ENCODE peak calls at places on chromosomes 12 and 14, in four cellular contexts. One of them, this sample, is unnamed. For H3K9me3, the result is how much of the 10 kb centered on the place peaks cover.

GRCh38 chr14:50232276-50232642 is 881 bp upstream of the SOS2 start:
- DNase-seq in mucosa of descending colon: no peak
- DNase-seq in pancreas: no peak
- DNase-seq in WERI-Rb-1: peak
- DNase-seq in this sample: no peak

GRCh38 chr12:65868133-65868705 is 43.9 kb downstream of the HMGA2 start:
- DNase-seq in mucosa of descending colon: no peak
- DNase-seq in pancreas: no peak
- DNase-seq in WERI-Rb-1: no peak
- DNase-seq in this sample: no peak

GRCh38 chr14:100119251-100119650 is 40.2 kb downstream of the DEGS2 start:
- DNase-seq in mucosa of descending colon: no peak
- DNase-seq in pancreas: no peak
- DNase-seq in WERI-Rb-1: no peak
- DNase-seq in this sample: no peak

GRCh38 chr12:101857043-101857558 is 20.3 kb upstream of the DRAM1 start:
- DNase-seq in mucosa of descending colon: no peak
- DNase-seq in pancreas: no peak
- DNase-seq in WERI-Rb-1: no peak
- DNase-seq in this sample: no peak

GRCh38 chr12:22229652-22230279 is 104.7 kb downstream of the ST8SIA1 start:
- DNase-seq in mucosa of descending colon: no peak
- DNase-seq in pancreas: no peak
- DNase-seq in WERI-Rb-1: no peak
- DNase-seq in this sample: no peak

GRCh38 chr12:107564946-107565345 is 120.7 kb upstream of the PWP1 start:
- DNase-seq in mucosa of descending colon: peak
- DNase-seq in pancreas: no peak
- DNase-seq in WERI-Rb-1: peak
- DNase-seq in this sample: no peak

GRCh38 chr14:69354383-69355154 is 43.5 kb downstream of the ERH start:
- DNase-seq in mucosa of descending colon: peak
- DNase-seq in pancreas: no peak
- DNase-seq in WERI-Rb-1: no peak
- DNase-seq in this sample: no peak

GRCh38 chr14:102196436-102197230 is 56.9 kb downstream of the WDR20 start:
- DNase-seq in mucosa of descending colon: no peak
- DNase-seq in pancreas: no peak
- DNase-seq in WERI-Rb-1: no peak
- DNase-seq in this sample: no peak

GRCh38 chr14:101119830-101120571 is 216.5 kb upstream of the RTL1 start:
- DNase-seq in mucosa of descending colon: no peak
- DNase-seq in pancreas: no peak
- DNase-seq in WERI-Rb-1: no peak
- DNase-seq in this sample: peak

GRCh38 chr12:15897433-15897832 is 13.7 kb upstream of the DERA start:
- DNase-seq in mucosa of descending colon: no peak
- DNase-seq in pancreas: no peak
- DNase-seq in WERI-Rb-1: no peak
- DNase-seq in this sample: no peak

GRCh38 chr12:63821781-63822251 is 22.7 kb upstream of the SRGAP1 start:
- DNase-seq in mucosa of descending colon: no peak
- DNase-seq in pancreas: no peak
- DNase-seq in WERI-Rb-1: no peak
- DNase-seq in this sample: no peak

GRCh38 chr12:75964150-75964549 is 67.4 kb downstream of the PHLDA1 start:
- DNase-seq in mucosa of descending colon: peak
- DNase-seq in pancreas: peak
- DNase-seq in WERI-Rb-1: no peak
- DNase-seq in this sample: no peak

GRCh38 chr12:124080649-124081048 is 107.6 kb downstream of the ZNF664 start:
- DNase-seq in mucosa of descending colon: no peak
- DNase-seq in pancreas: no peak
- DNase-seq in WERI-Rb-1: no peak
- DNase-seq in this sample: no peak

GRCh38 chr14:53472306-53472705 is 319.2 kb upstream of the DDHD1 start:
- DNase-seq in mucosa of descending colon: no peak
- DNase-seq in pancreas: no peak
- DNase-seq in WERI-Rb-1: no peak
- DNase-seq in this sample: no peak

GRCh38 chr14:92362781-92363235 is 39.8 kb downstream of the SLC24A4 start:
- DNase-seq in mucosa of descending colon: peak
- DNase-seq in pancreas: no peak
- DNase-seq in WERI-Rb-1: no peak
- DNase-seq in this sample: no peak

GRCh38 chr14:96069421-96069820 is 30.3 kb downstream of the C14orf132 start:
- DNase-seq in mucosa of descending colon: no peak
- DNase-seq in pancreas: no peak
- DNase-seq in WERI-Rb-1: no peak
- DNase-seq in this sample: no peak

GRCh38 chr14:32933943-32934890 is 4.5 kb upstream of the NPAS3 start:
- DNase-seq in mucosa of descending colon: peak
- DNase-seq in pancreas: peak
- DNase-seq in WERI-Rb-1: peak
- DNase-seq in this sample: no peak

GRCh38 chr14:92489394-92490238 is 24.0 kb upstream of the RIN3 start:
- DNase-seq in mucosa of descending colon: no peak
- DNase-seq in pancreas: no peak
- DNase-seq in WERI-Rb-1: no peak
- DNase-seq in this sample: peak

GRCh38 chr12:41205070-41205715 is 17.1 kb downstream of the PDZRN4 start:
- DNase-seq in mucosa of descending colon: no peak
- DNase-seq in pancreas: no peak
- DNase-seq in WERI-Rb-1: no peak
- DNase-seq in this sample: no peak

GRCh38 chr14:92914087-92914656 is 8.8 kb upstream of the CHGA start:
- DNase-seq in mucosa of descending colon: peak
- DNase-seq in pancreas: no peak
- DNase-seq in WERI-Rb-1: no peak
- DNase-seq in this sample: no peak

GRCh38 chr12:10867381-10867780 is 16.7 kb downstream of the PRH1 start:
- DNase-seq in mucosa of descending colon: no peak
- DNase-seq in pancreas: no peak
- DNase-seq in WERI-Rb-1: no peak
- DNase-seq in this sample: no peak

GRCh38 chr14:103657466-103657865 is 28.5 kb downstream of the KLC1 start:
- DNase-seq in mucosa of descending colon: no peak
- DNase-seq in pancreas: no peak
- DNase-seq in WERI-Rb-1: no peak
- DNase-seq in this sample: no peak

GRCh38 chr12:2326470-2326869 is 273.7 kb downstream of the CACNA1C start:
- DNase-seq in mucosa of descending colon: no peak
- DNase-seq in pancreas: no peak
- DNase-seq in WERI-Rb-1: no peak
- DNase-seq in this sample: no peak

DNA sequence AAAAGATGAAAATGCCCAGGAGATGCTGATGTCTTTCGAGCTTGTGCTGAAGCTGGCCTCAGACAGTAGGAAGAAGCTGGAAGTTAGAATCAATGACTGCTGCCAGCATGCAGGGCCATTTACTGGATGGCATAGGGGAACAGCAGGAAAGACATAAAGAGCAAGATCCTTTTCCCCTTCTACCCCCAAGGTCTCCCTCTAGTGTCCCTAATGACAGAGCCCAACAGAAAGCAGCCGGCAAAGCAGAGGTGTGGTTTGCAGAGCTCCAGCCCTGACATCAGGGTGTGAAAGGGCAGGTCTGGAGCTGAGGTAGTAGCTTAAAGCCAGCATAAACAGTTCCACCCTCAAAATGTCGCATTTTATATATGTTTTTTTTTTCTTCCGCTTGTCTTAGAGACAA is 1560.7 kb upstream of the TMEM132C start:
- DNase-seq in mucosa of descending colon: no peak
- DNase-seq in pancreas: no peak
- DNase-seq in WERI-Rb-1: no peak
- DNase-seq in this sample: no peak
- H3K9me3 ChIP-seq in mucosa of descending colon: under half
- H3K9me3 ChIP-seq in pancreas: under half
- H3K9me3 ChIP-seq in WERI-Rb-1: under half
- H3K9me3 ChIP-seq in this sample: under half

DNA sequence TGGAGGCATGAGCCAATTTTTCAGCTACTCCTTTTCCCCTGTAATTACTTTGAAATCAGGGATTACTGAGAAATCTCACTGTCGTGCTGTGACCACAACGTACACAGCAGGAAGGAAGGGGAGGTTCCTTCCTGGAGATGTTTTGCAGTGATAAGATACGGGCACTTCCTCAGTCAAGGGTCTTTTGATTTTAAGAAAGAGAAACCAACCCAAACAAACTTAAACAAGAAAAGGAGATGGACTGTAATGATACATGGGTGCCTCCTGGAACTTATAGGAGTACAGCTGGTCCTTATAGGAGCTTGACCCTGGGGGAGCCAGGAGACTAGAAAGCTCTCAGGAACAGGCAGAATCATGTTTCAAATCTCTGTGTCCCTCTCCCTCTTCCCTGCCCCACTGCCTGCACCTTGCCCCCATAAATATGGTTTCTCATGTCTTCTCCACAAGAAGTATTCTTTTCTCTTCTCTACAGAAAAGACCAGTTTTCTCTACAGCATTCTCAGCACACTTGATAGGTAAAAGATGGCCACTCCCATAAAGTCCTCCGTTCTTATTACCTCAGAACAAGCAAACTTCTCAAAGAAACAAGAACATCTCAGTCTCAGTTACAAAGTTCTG is 281.1 kb upstream of the AMIGO2 start:
- DNase-seq in mucosa of descending colon: peak
- DNase-seq in pancreas: no peak
- DNase-seq in WERI-Rb-1: no peak
- DNase-seq in this sample: no peak
- H3K4me3 ChIP-seq in mucosa of descending colon: no peak
- H3K4me3 ChIP-seq in pancreas: no peak
- H3K4me3 ChIP-seq in WERI-Rb-1: no peak
- H3K4me3 ChIP-seq in this sample: no peak

GRCh38 chr14:30138517-30138916 is 210.9 kb upstream of the PRKD1 start:
- DNase-seq in mucosa of descending colon: no peak
- DNase-seq in pancreas: no peak
- DNase-seq in WERI-Rb-1: no peak
- DNase-seq in this sample: no peak

GRCh38 chr14:30142216-30142615 is 214.6 kb upstream of the PRKD1 start:
- DNase-seq in mucosa of descending colon: no peak
- DNase-seq in pancreas: no peak
- DNase-seq in WERI-Rb-1: no peak
- DNase-seq in this sample: no peak

DNA sequence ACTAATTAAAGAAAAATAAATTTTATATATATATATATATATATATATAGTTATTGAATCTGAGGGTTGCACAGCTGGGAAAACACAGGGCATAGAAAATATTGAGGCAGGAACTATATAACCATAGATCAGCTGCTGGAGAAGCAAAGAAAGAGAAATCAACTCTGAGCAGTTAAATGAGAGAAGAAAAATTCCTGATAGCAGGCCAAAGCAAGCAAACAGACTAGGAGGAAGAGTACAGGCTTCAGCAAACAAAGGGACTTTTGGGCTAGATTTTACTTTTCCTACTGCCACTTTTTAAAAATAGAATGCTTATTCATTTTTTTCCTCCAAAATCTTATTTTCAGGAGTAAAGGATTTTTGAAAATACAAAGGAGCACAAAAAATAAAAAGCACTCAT is 216.0 kb upstream of the PRKD1 start:
- DNase-seq in mucosa of descending colon: no peak
- DNase-seq in pancreas: no peak
- DNase-seq in WERI-Rb-1: no peak
- DNase-seq in this sample: no peak
- H3K9me3 ChIP-seq in mucosa of descending colon: under half
- H3K9me3 ChIP-seq in pancreas: under half
- H3K9me3 ChIP-seq in WERI-Rb-1: under half
- H3K9me3 ChIP-seq in this sample: under half

GRCh38 chr12:109820921-109821381 is 12.2 kb downstream of the TRPV4 start:
- DNase-seq in mucosa of descending colon: no peak
- DNase-seq in pancreas: no peak
- DNase-seq in WERI-Rb-1: peak
- DNase-seq in this sample: no peak

GRCh38 chr12:109822416-109822815 is 10.8 kb downstream of the TRPV4 start:
- DNase-seq in mucosa of descending colon: no peak
- DNase-seq in pancreas: no peak
- DNase-seq in WERI-Rb-1: no peak
- DNase-seq in this sample: no peak

GRCh38 chr12:109821968-109822367 is 11.2 kb downstream of the TRPV4 start:
- DNase-seq in mucosa of descending colon: no peak
- DNase-seq in pancreas: no peak
- DNase-seq in WERI-Rb-1: no peak
- DNase-seq in this sample: no peak

GRCh38 chr12:109824731-109825130 is 8.5 kb downstream of the TRPV4 start:
- DNase-seq in mucosa of descending colon: no peak
- DNase-seq in pancreas: no peak
- DNase-seq in WERI-Rb-1: no peak
- DNase-seq in this sample: no peak

GRCh38 chr12:109822951-109823411 is 10.2 kb downstream of the TRPV4 start:
- DNase-seq in mucosa of descending colon: no peak
- DNase-seq in pancreas: peak
- DNase-seq in WERI-Rb-1: no peak
- DNase-seq in this sample: no peak
- H3K4me3 ChIP-seq in mucosa of descending colon: no peak
- H3K4me3 ChIP-seq in pancreas: no peak
- H3K4me3 ChIP-seq in WERI-Rb-1: no peak
- H3K4me3 ChIP-seq in this sample: no peak

GRCh38 chr14:70441641-70442040 is 10.3 kb upstream of the ADAM21 start:
- DNase-seq in mucosa of descending colon: no peak
- DNase-seq in pancreas: no peak
- DNase-seq in WERI-Rb-1: no peak
- DNase-seq in this sample: no peak
- H3K9me3 ChIP-seq in mucosa of descending colon: half or more
- H3K9me3 ChIP-seq in pancreas: under half
- H3K9me3 ChIP-seq in WERI-Rb-1: under half
- H3K9me3 ChIP-seq in this sample: under half

GRCh38 chr12:108975024-108975593 is 45.8 kb downstream of the SVOP start:
- DNase-seq in mucosa of descending colon: no peak
- DNase-seq in pancreas: no peak
- DNase-seq in WERI-Rb-1: no peak
- DNase-seq in this sample: no peak
- H3K4me3 ChIP-seq in mucosa of descending colon: no peak
- H3K4me3 ChIP-seq in pancreas: no peak
- H3K4me3 ChIP-seq in WERI-Rb-1: no peak
- H3K4me3 ChIP-seq in this sample: no peak

GRCh38 chr14:74217672-74218448 is 21.4 kb upstream of the VSX2 start:
- DNase-seq in mucosa of descending colon: peak
- DNase-seq in pancreas: peak
- DNase-seq in WERI-Rb-1: peak
- DNase-seq in this sample: no peak

GRCh38 chr14:74216671-74217070 is 22.6 kb upstream of the VSX2 start:
- DNase-seq in mucosa of descending colon: no peak
- DNase-seq in pancreas: no peak
- DNase-seq in WERI-Rb-1: no peak
- DNase-seq in this sample: no peak

GRCh38 chr14:74207943-74208342 is 31.3 kb upstream of the VSX2 start:
- DNase-seq in mucosa of descending colon: peak
- DNase-seq in pancreas: no peak
- DNase-seq in WERI-Rb-1: peak
- DNase-seq in this sample: no peak

GRCh38 chr14:74213907-74214803 is 25.1 kb upstream of the VSX2 start:
- DNase-seq in mucosa of descending colon: no peak
- DNase-seq in pancreas: no peak
- DNase-seq in WERI-Rb-1: no peak
- DNase-seq in this sample: no peak

GRCh38 chr14:74211945-74212580 is 27.2 kb upstream of the VSX2 start:
- DNase-seq in mucosa of descending colon: no peak
- DNase-seq in pancreas: no peak
- DNase-seq in WERI-Rb-1: no peak
- DNase-seq in this sample: no peak
- H3K9me3 ChIP-seq in mucosa of descending colon: under half
- H3K9me3 ChIP-seq in pancreas: under half
- H3K9me3 ChIP-seq in WERI-Rb-1: under half
- H3K9me3 ChIP-seq in this sample: under half

GRCh38 chr14:75523771-75524171 is 1.5 kb downstream of the BATF start:
- DNase-seq in mucosa of descending colon: no peak
- DNase-seq in pancreas: no peak
- DNase-seq in WERI-Rb-1: no peak
- DNase-seq in this sample: no peak
- H3K4me3 ChIP-seq in mucosa of descending colon: no peak
- H3K4me3 ChIP-seq in pancreas: no peak
- H3K4me3 ChIP-seq in WERI-Rb-1: no peak
- H3K4me3 ChIP-seq in this sample: peak